ENCODE peak calls at places on chromosomes 1 and 21, in seven cellular contexts. N, B, L, P, K, J and V are unnamed samples.

GRCh38 chr1:168321945-168322344 is 41.3 kb downstream of the TBX19 start:
- DNase-seq in K (no peak), J (no peak), B (no peak), P (no peak), L (no peak), N (peak; percentile 49), V (no peak)

GRCh38 chr1:22635436-22635835 is 992 bp upstream of the C1QA start:
- DNase-seq in B (no peak), P (no peak), J (peak; percentile 73), L (no peak), N (no peak), K (no peak), V (no peak)

GRCh38 chr1:195462646-195463045 is 1145.6 kb downstream of the KCNT2 start:
- DNase-seq in K (no peak), B (no peak), P (no peak), J (no peak), N (no peak), L (no peak), V (no peak)

GRCh38 chr1:91827094-91828006 is 58.6 kb downstream of the TGFBR3 start:
- DNase-seq in K (no peak), N (no peak), B (no peak), P (peak; percentile 67), L (no peak), J (peak; percentile 74), V (peak; percentile 69)

GRCh38 chr1:212942679-212943392 is 7.5 kb upstream of the VASH2 start:
- DNase-seq in N (no peak), L (no peak), P (no peak), J (no peak), B (no peak), K (no peak), V (no peak)

GRCh38 chr1:36257375-36257767 is 33.1 kb downstream of the THRAP3 start:
- DNase-seq in K (no peak), J (no peak), L (no peak), B (no peak), P (no peak), N (no peak), V (no peak)

GRCh38 chr21:33578214-33578613 is 10.3 kb downstream of the DONSON start:
- DNase-seq in P (no peak), N (no peak), K (no peak), L (no peak), J (no peak), B (no peak), V (no peak)

GRCh38 chr1:167499657-167500056 is 18.7 kb downstream of the CD247 start:
- DNase-seq in L (no peak), K (no peak), N (no peak), P (no peak), B (no peak), J (no peak), V (no peak)

GRCh38 chr1:98098473-98098872 is 177.6 kb upstream of the DPYD start:
- DNase-seq in K (no peak), P (no peak), L (no peak), N (no peak), J (no peak), B (no peak), V (no peak)

GRCh38 chr1:46545784-46546183 is 5.7 kb downstream of the KNCN start:
- DNase-seq in N (no peak), P (peak; percentile 3), K (no peak), B (no peak), J (no peak), L (no peak), V (no peak)

GRCh38 chr1:1021010-1021845 is 1.3 kb downstream of the AGRN start:
- DNase-seq in N (peak; percentile 44), L (no peak), P (peak; percentile 81), K (no peak), B (no peak), J (peak; percentile 80), V (peak; percentile 88)

GRCh38 chr1:107477233-107477632 is 336.4 kb downstream of the NTNG1 start:
- DNase-seq in B (no peak), N (no peak), J (no peak), K (no peak), P (no peak), L (no peak), V (peak; percentile 28)

GRCh38 chr21:45809421-45809820 is 165.9 kb downstream of the PCBP3 start:
- DNase-seq in B (no peak), J (no peak), N (peak; percentile 47), L (no peak), K (no peak), P (no peak), V (peak; percentile 0)

GRCh38 chr21:41956926-41957729 is 3.3 kb upstream of the C2CD2 start:
- DNase-seq in K (no peak), L (no peak), P (no peak), J (no peak), N (peak; percentile 55), B (no peak), V (no peak)

GRCh38 chr1:55039342-55040082 is at the start of gene PCSK9:
- DNase-seq in K (no peak), P (no peak), B (no peak), J (no peak), N (no peak), L (no peak), V (peak; percentile 86)

GRCh38 chr21:33775100-33775828 is 133.0 kb downstream of the ITSN1 start:
- DNase-seq in B (no peak), L (no peak), P (no peak), J (no peak), N (no peak), K (no peak), V (no peak)

GRCh38 chr1:62234709-62235108 is 40.1 kb downstream of the L1TD1 start:
- DNase-seq in L (no peak), B (no peak), P (no peak), J (no peak), K (no peak), N (no peak), V (no peak)

GRCh38 chr21:42411197-42411869 is 7.6 kb downstream of the UBASH3A start:
- DNase-seq in N (peak; percentile 29), P (no peak), J (no peak), L (no peak), K (no peak), B (no peak), V (no peak)

GRCh38 chr1:231561663-231562383 is 33.4 kb downstream of the TSNAX start:
- DNase-seq in K (no peak), J (no peak), N (no peak), P (no peak), B (no peak), L (no peak), V (no peak)

GRCh38 chr21:26833460-26833939 is 11.7 kb downstream of the ADAMTS1 start:
- DNase-seq in J (no peak), P (no peak), K (no peak), L (no peak), B (no peak), N (no peak), V (no peak)

GRCh38 chr1:91895832-91896556 is 10.0 kb upstream of the TGFBR3 start:
- DNase-seq in N (no peak), J (no peak), B (no peak), P (no peak), K (no peak), L (no peak), V (no peak)

GRCh38 chr1:53552146-53552940 is 93.1 kb downstream of the DMRTB1 start:
- DNase-seq in L (no peak), K (no peak), P (peak; percentile 4), B (no peak), J (no peak), N (peak; percentile 47), V (no peak)

GRCh38 chr1:95888877-95889799 is 655.1 kb downstream of the RWDD3 start:
- DNase-seq in L (peak; percentile 58), P (no peak), N (peak; percentile 76), J (no peak), K (no peak), B (no peak), V (no peak)

GRCh38 chr1:108617724-108618056 is 43.2 kb downstream of the HENMT1 start:
- DNase-seq in B (no peak), J (no peak), K (no peak), P (no peak), L (no peak), N (no peak), V (no peak)